ENCODE peak calls at places on chromosomes 12 and 14, in ten cellular contexts. One of them, this sample, is unnamed.

GRCh38 chr12:45434094-45434493 is 218.2 kb downstream of the ANO6 start:
- DNase-seq in omental fat pad: no peak
- DNase-seq in GDM1: no peak
- DNase-seq in RWPE2: no peak
- DNase-seq in brain microvascular endothelial cell: no peak
- DNase-seq in A549: no peak
- DNase-seq in effector memory CD4-positive, alpha-beta T cell: no peak
- DNase-seq in NCI-H524: no peak
- DNase-seq in activated CD4-positive, alpha-beta T cell treated with anti-CD3 and anti-CD28 coated beads for 4 hours: no peak
- DNase-seq in T follicular helper cell: no peak
- DNase-seq in this sample: no peak

GRCh38 chr12:26845984-26846383 is 13.0 kb upstream of the ITPR2 start:
- DNase-seq in omental fat pad: no peak
- DNase-seq in GDM1: no peak
- DNase-seq in RWPE2: no peak
- DNase-seq in brain microvascular endothelial cell: peak; percentile 83
- DNase-seq in A549: no peak
- DNase-seq in effector memory CD4-positive, alpha-beta T cell: no peak
- DNase-seq in NCI-H524: no peak
- DNase-seq in activated CD4-positive, alpha-beta T cell treated with anti-CD3 and anti-CD28 coated beads for 4 hours: no peak
- DNase-seq in T follicular helper cell: no peak
- DNase-seq in this sample: no peak

GRCh38 chr12:113766880-113767878 is 198.9 kb downstream of the RBM19 start:
- DNase-seq in omental fat pad: no peak
- DNase-seq in GDM1: no peak
- DNase-seq in RWPE2: no peak
- DNase-seq in brain microvascular endothelial cell: peak; percentile 79
- DNase-seq in A549: peak; percentile 64
- DNase-seq in effector memory CD4-positive, alpha-beta T cell: no peak
- DNase-seq in NCI-H524: no peak
- DNase-seq in activated CD4-positive, alpha-beta T cell treated with anti-CD3 and anti-CD28 coated beads for 4 hours: no peak
- DNase-seq in T follicular helper cell: no peak
- DNase-seq in this sample: no peak

GRCh38 chr14:69366761-69367160 is 31.3 kb downstream of the ERH start:
- DNase-seq in omental fat pad: no peak
- DNase-seq in GDM1: no peak
- DNase-seq in RWPE2: no peak
- DNase-seq in brain microvascular endothelial cell: no peak
- DNase-seq in A549: no peak
- DNase-seq in effector memory CD4-positive, alpha-beta T cell: no peak
- DNase-seq in NCI-H524: no peak
- DNase-seq in activated CD4-positive, alpha-beta T cell treated with anti-CD3 and anti-CD28 coated beads for 4 hours: no peak
- DNase-seq in T follicular helper cell: no peak
- DNase-seq in this sample: no peak

GRCh38 chr14:99427632-99428315 is 52.9 kb downstream of the SETD3 start:
- DNase-seq in omental fat pad: no peak
- DNase-seq in GDM1: no peak
- DNase-seq in RWPE2: no peak
- DNase-seq in brain microvascular endothelial cell: peak; percentile 30
- DNase-seq in A549: no peak
- DNase-seq in effector memory CD4-positive, alpha-beta T cell: no peak
- DNase-seq in NCI-H524: peak; percentile 83
- DNase-seq in activated CD4-positive, alpha-beta T cell treated with anti-CD3 and anti-CD28 coated beads for 4 hours: no peak
- DNase-seq in T follicular helper cell: no peak
- DNase-seq in this sample: no peak

GRCh38 chr12:91617830-91618229 is 435.2 kb upstream of the DCN start:
- DNase-seq in omental fat pad: no peak
- DNase-seq in GDM1: no peak
- DNase-seq in RWPE2: no peak
- DNase-seq in brain microvascular endothelial cell: no peak
- DNase-seq in A549: no peak
- DNase-seq in effector memory CD4-positive, alpha-beta T cell: no peak
- DNase-seq in NCI-H524: no peak
- DNase-seq in activated CD4-positive, alpha-beta T cell treated with anti-CD3 and anti-CD28 coated beads for 4 hours: no peak
- DNase-seq in T follicular helper cell: no peak
- DNase-seq in this sample: no peak

GRCh38 chr14:31990959-31991541 is 86.1 kb upstream of the ARHGAP5 start:
- DNase-seq in omental fat pad: no peak
- DNase-seq in GDM1: no peak
- DNase-seq in RWPE2: no peak
- DNase-seq in brain microvascular endothelial cell: no peak
- DNase-seq in A549: no peak
- DNase-seq in effector memory CD4-positive, alpha-beta T cell: no peak
- DNase-seq in NCI-H524: no peak
- DNase-seq in activated CD4-positive, alpha-beta T cell treated with anti-CD3 and anti-CD28 coated beads for 4 hours: no peak
- DNase-seq in T follicular helper cell: no peak
- DNase-seq in this sample: no peak

GRCh38 chr14:68781161-68782021 is 11.5 kb downstream of the ZFP36L1 start:
- DNase-seq in omental fat pad: no peak
- DNase-seq in GDM1: no peak
- DNase-seq in RWPE2: no peak
- DNase-seq in brain microvascular endothelial cell: no peak
- DNase-seq in A549: no peak
- DNase-seq in effector memory CD4-positive, alpha-beta T cell: peak; percentile 53
- DNase-seq in NCI-H524: no peak
- DNase-seq in activated CD4-positive, alpha-beta T cell treated with anti-CD3 and anti-CD28 coated beads for 4 hours: peak; percentile 41
- DNase-seq in T follicular helper cell: peak; percentile 55
- DNase-seq in this sample: peak; percentile 39

GRCh38 chr12:104985206-104985605 is 910 bp upstream of the NOPCHAP1 start:
- DNase-seq in omental fat pad: no peak
- DNase-seq in GDM1: no peak
- DNase-seq in RWPE2: no peak
- DNase-seq in brain microvascular endothelial cell: no peak
- DNase-seq in A549: peak; percentile 29
- DNase-seq in effector memory CD4-positive, alpha-beta T cell: no peak
- DNase-seq in NCI-H524: no peak
- DNase-seq in activated CD4-positive, alpha-beta T cell treated with anti-CD3 and anti-CD28 coated beads for 4 hours: no peak
- DNase-seq in T follicular helper cell: no peak
- DNase-seq in this sample: no peak

GRCh38 chr12:124786065-124786964 is 77.3 kb downstream of the SCARB1 start:
- DNase-seq in omental fat pad: peak; percentile 75
- DNase-seq in GDM1: no peak
- DNase-seq in RWPE2: no peak
- DNase-seq in brain microvascular endothelial cell: peak; percentile 82
- DNase-seq in A549: peak; percentile 46
- DNase-seq in effector memory CD4-positive, alpha-beta T cell: no peak
- DNase-seq in NCI-H524: no peak
- DNase-seq in activated CD4-positive, alpha-beta T cell treated with anti-CD3 and anti-CD28 coated beads for 4 hours: no peak
- DNase-seq in T follicular helper cell: no peak
- DNase-seq in this sample: no peak

GRCh38 chr14:59337151-59337611 is 128.0 kb downstream of the GPR135 start:
- DNase-seq in omental fat pad: peak; percentile 34
- DNase-seq in GDM1: no peak
- DNase-seq in RWPE2: no peak
- DNase-seq in brain microvascular endothelial cell: no peak
- DNase-seq in A549: no peak
- DNase-seq in effector memory CD4-positive, alpha-beta T cell: no peak
- DNase-seq in NCI-H524: no peak
- DNase-seq in activated CD4-positive, alpha-beta T cell treated with anti-CD3 and anti-CD28 coated beads for 4 hours: no peak
- DNase-seq in T follicular helper cell: no peak
- DNase-seq in this sample: no peak

GRCh38 chr14:26863736-26864135 is 265.9 kb upstream of the NOVA1 start:
- DNase-seq in omental fat pad: no peak
- DNase-seq in GDM1: no peak
- DNase-seq in RWPE2: no peak
- DNase-seq in brain microvascular endothelial cell: no peak
- DNase-seq in A549: no peak
- DNase-seq in effector memory CD4-positive, alpha-beta T cell: no peak
- DNase-seq in NCI-H524: no peak
- DNase-seq in activated CD4-positive, alpha-beta T cell treated with anti-CD3 and anti-CD28 coated beads for 4 hours: no peak
- DNase-seq in T follicular helper cell: no peak
- DNase-seq in this sample: no peak